ENCODE peak calls at places on chromosome 1, in eight cellular contexts. A is brain microvascular endothelial cell, W is A549, X is cardiac fibroblast, G is H1, S is heart right ventricle, T is heart left ventricle, H is fibroblast of the aortic adventitia. V is an unnamed sample.

GRCh38 chr1:233357595-233358446 is 30.3 kb downstream of the MAP3K21 start:
- DNase-seq in A (no peak), W (no peak), X (no peak), G (no peak), S (no peak), T (no peak), H (no peak), V (peak)

GRCh38 chr1:158717344-158717743 is 3.2 kb downstream of the OR6K3 start:
- DNase-seq in A (no peak), W (no peak), X (no peak), G (no peak), S (no peak), T (no peak), H (no peak), V (no peak)

GRCh38 chr1:16967095-16967567 is 13.3 kb downstream of the MFAP2 start:
- DNase-seq in A (peak), W (no peak), X (peak), G (no peak), S (peak), T (peak), H (peak), V (peak)

GRCh38 chr1:17045140-17045539 is 8.7 kb downstream of the SDHB start:
- DNase-seq in A (no peak), W (no peak), X (no peak), G (no peak), S (no peak), T (no peak), H (no peak), V (no peak)

GRCh38 chr1:115840615-115841460 is at the start of gene NHLH2:
- DNase-seq in A (no peak), W (no peak), X (no peak), G (no peak), S (no peak), T (no peak), H (no peak), V (no peak)

GRCh38 chr1:165890684-165891083 is 63.3 kb downstream of the UCK2 start:
- DNase-seq in A (no peak), W (no peak), X (peak), G (no peak), S (no peak), T (no peak), H (peak), V (peak)

GRCh38 chr1:162756523-162756922 is 34.0 kb upstream of the HSD17B7 start:
- DNase-seq in A (peak), W (no peak), X (peak), G (no peak), S (no peak), T (no peak), H (peak), V (no peak)

GRCh38 chr1:67897270-67897949 is 64.1 kb upstream of the GNG12 start:
- DNase-seq in A (peak), W (no peak), X (peak), G (no peak), S (no peak), T (no peak), H (peak), V (peak)

GRCh38 chr1:240492832-240493440 is 119.0 kb downstream of the GREM2 start:
- DNase-seq in A (peak), W (peak), X (peak), G (peak), S (peak), T (no peak), H (no peak), V (peak)

GRCh38 chr1:67590329-67590728 is 94.7 kb upstream of the GADD45A start:
- DNase-seq in A (peak), W (no peak), X (peak), G (no peak), S (no peak), T (no peak), H (peak), V (no peak)

GRCh38 chr1:27605796-27606707 is 2.1 kb upstream of the AHDC1 start:
- DNase-seq in A (no peak), W (peak), X (peak), G (no peak), S (no peak), T (peak), H (peak), V (peak)

GRCh38 chr1:153343040-153343681 is 5.5 kb downstream of the PGLYRP4 start:
- DNase-seq in A (no peak), W (no peak), X (no peak), G (no peak), S (no peak), T (no peak), H (no peak), V (no peak)

GRCh38 chr1:185249563-185249962 is 67.5 kb downstream of the IVNS1ABP start:
- DNase-seq in A (no peak), W (no peak), X (no peak), G (no peak), S (no peak), T (no peak), H (no peak), V (no peak)

GRCh38 chr1:55670331-55671082 is 455.3 kb upstream of the USP24 start:
- DNase-seq in A (no peak), W (no peak), X (no peak), G (no peak), S (no peak), T (no peak), H (peak), V (no peak)

GRCh38 chr1:51878307-51878615 is 266 bp downstream of the NRDC start:
- DNase-seq in A (no peak), W (no peak), X (no peak), G (peak), S (peak), T (no peak), H (no peak), V (no peak)

GRCh38 chr1:78500529-78500928 is 9.8 kb downstream of the PTGFR start:
- DNase-seq in A (no peak), W (no peak), X (no peak), G (no peak), S (no peak), T (no peak), H (no peak), V (no peak)

GRCh38 chr1:81801032-81801833 is 499 bp downstream of the ADGRL2 start:
- DNase-seq in A (peak), W (peak), X (peak), G (no peak), S (peak), T (peak), H (peak), V (peak)

GRCh38 chr1:185369786-185370185 is 52.7 kb upstream of the IVNS1ABP start:
- DNase-seq in A (no peak), W (no peak), X (peak), G (no peak), S (no peak), T (no peak), H (peak), V (no peak)

GRCh38 chr1:51666463-51666862 is 49.6 kb downstream of the OSBPL9 start:
- DNase-seq in A (peak), W (no peak), X (peak), G (no peak), S (no peak), T (no peak), H (peak), V (peak)

GRCh38 chr1:6001992-6002576 is 9.9 kb upstream of the NPHP4 start:
- DNase-seq in A (no peak), W (no peak), X (no peak), G (no peak), S (peak), T (peak), H (no peak), V (no peak)

GRCh38 chr1:222815367-222815765 is 527 bp downstream of the DISP1 start:
- DNase-seq in A (peak), W (peak), X (peak), G (no peak), S (no peak), T (no peak), H (peak), V (no peak)

GRCh38 chr1:184110253-184111204 is 59.0 kb downstream of the TSEN15 start:
- DNase-seq in A (no peak), W (no peak), X (no peak), G (no peak), S (no peak), T (no peak), H (peak), V (no peak)

GRCh38 chr1:28097100-28097472 is 8.7 kb upstream of the EYA3 start:
- DNase-seq in A (no peak), W (no peak), X (no peak), G (no peak), S (no peak), T (no peak), H (no peak), V (no peak)

GRCh38 chr1:214102907-214103306 is 115.1 kb downstream of the PROX1 start:
- DNase-seq in A (peak), W (peak), X (peak), G (no peak), S (no peak), T (no peak), H (peak), V (peak)

GRCh38 chr1:22288593-22289241 is 145.8 kb upstream of the WNT4 start:
- DNase-seq in A (no peak), W (no peak), X (no peak), G (no peak), S (no peak), T (no peak), H (no peak), V (no peak)

GRCh38 chr1:238953448-238953847 is 432.9 kb upstream of the CHRM3 start:
- DNase-seq in A (no peak), W (no peak), X (no peak), G (no peak), S (no peak), T (no peak), H (no peak), V (no peak)

GRCh38 chr1:234719454-234720258 is 109.7 kb upstream of the IRF2BP2 start:
- DNase-seq in A (no peak), W (no peak), X (no peak), G (no peak), S (no peak), T (no peak), H (no peak), V (no peak)

GRCh38 chr1:4086085-4086850 is 186.2 kb upstream of the C1orf174 start:
- DNase-seq in A (no peak), W (no peak), X (no peak), G (no peak), S (no peak), T (no peak), H (no peak), V (no peak)

GRCh38 chr1:184664661-184665060 is 90.0 kb downstream of the EDEM3 start:
- DNase-seq in A (no peak), W (no peak), X (no peak), G (no peak), S (no peak), T (peak), H (no peak), V (no peak)

GRCh38 chr1:902023-902422 is 21.7 kb upstream of the SAMD11 start:
- DNase-seq in A (no peak), W (no peak), X (no peak), G (no peak), S (no peak), T (no peak), H (no peak), V (no peak)

GRCh38 chr1:57393058-57393457 is 30.8 kb downstream of the DAB1 start:
- DNase-seq in A (no peak), W (no peak), X (no peak), G (no peak), S (no peak), T (no peak), H (no peak), V (no peak)

GRCh38 chr1:61618193-61618592 is 106.7 kb downstream of the TM2D1 start:
- DNase-seq in A (no peak), W (no peak), X (no peak), G (no peak), S (no peak), T (no peak), H (no peak), V (no peak)

GRCh38 chr1:154752273-154753030 is 117.6 kb downstream of the KCNN3 start:
- DNase-seq in A (no peak), W (no peak), X (no peak), G (no peak), S (no peak), T (no peak), H (no peak), V (no peak)

GRCh38 chr1:66505671-66506392 is 28.1 kb upstream of the SGIP1 start:
- DNase-seq in A (peak), W (no peak), X (peak), G (no peak), S (no peak), T (no peak), H (peak), V (peak)
- TF ChIP-seq CTCF in A (no peak), W (no peak), X (no peak), G (no peak), S (no peak), T (no peak), H (no peak), V (no peak)

GRCh38 chr1:217138839-217139466 is 415.7 kb upstream of the ESRRG start:
- DNase-seq in A (no peak), W (no peak), X (no peak), G (no peak), S (no peak), T (no peak), H (no peak), V (no peak)

GRCh38 chr1:217139513-217139912 is 416.3 kb upstream of the ESRRG start:
- DNase-seq in A (no peak), W (no peak), X (no peak), G (no peak), S (peak), T (no peak), H (no peak), V (no peak)

GRCh38 chr1:217138173-217138838 is 415.1 kb upstream of the ESRRG start:
- DNase-seq in A (no peak), W (no peak), X (no peak), G (no peak), S (no peak), T (no peak), H (no peak), V (no peak)

GRCh38 chr1:217137210-217137871 is 414.1 kb upstream of the ESRRG start:
- DNase-seq in A (no peak), W (no peak), X (no peak), G (no peak), S (no peak), T (no peak), H (no peak), V (no peak)

GRCh38 chr1:217140041-217140901 is 417.0 kb upstream of the ESRRG start:
- DNase-seq in A (no peak), W (no peak), X (no peak), G (no peak), S (peak), T (no peak), H (no peak), V (no peak)
- H3K4me3 ChIP-seq in A (no peak), W (no peak), X (no peak), G (peak), S (peak), T (peak), H (no peak), V (no peak)

GRCh38 chr1:182599339-182599738 is 4.8 kb downstream of the RGS16 start:
- DNase-seq in A (no peak), W (no peak), X (no peak), G (no peak), S (no peak), T (no peak), H (no peak), V (no peak)
- TF ChIP-seq CTCF in A (peak), W (peak), X (peak), G (peak), S (peak), T (peak), H (peak), V (peak)

DNA sequence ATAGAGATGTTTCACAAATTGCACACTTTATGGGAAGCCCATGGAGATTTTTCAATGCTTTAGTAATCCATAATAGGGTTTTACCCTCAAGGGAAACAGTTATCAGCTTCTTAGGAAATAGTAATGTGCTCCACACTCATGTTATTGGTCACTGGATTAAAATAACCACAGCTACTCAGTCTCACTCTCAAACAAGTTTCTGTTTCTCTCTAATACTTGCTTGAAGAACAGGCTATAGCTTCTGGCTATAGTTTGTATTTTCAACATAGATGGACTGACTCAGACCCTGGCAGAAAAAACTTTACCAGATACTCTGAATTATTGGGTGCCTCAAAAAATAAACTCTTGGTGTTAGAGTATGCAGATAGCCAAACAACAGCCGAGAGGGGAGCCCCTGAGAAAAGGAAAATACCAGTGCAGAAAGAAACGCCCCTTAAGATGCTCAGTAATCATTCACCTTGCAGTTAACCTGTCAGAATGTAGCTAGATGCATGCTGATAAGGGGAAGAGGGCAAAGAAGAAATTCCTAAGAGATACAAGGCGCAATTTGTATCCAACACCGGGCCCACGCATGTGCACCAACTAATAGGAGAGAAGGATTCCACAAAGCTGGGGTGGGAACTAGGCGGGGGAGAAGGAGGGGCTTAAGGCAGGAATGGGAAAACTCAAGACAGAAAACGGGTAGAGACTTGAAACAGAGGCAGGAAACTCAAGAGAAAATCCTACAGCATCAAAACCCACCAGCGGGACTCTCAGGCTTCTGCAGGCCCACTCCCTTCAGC is 30.4 kb upstream of the PDE4B start:
- DNase-seq in A (no peak), W (no peak), X (no peak), G (no peak), S (no peak), T (no peak), H (peak), V (no peak)
- H3K4me3 ChIP-seq in A (no peak), W (no peak), X (no peak), G (no peak), S (no peak), T (no peak), H (no peak), V (no peak)